ENCODE peak calls at places on chromosomes 4 and X, in nine cellular contexts. Q is AG04450, G is IMR-90, K is sigmoid colon, S is GM13976, H is cardiac fibroblast, U is BE2C, Z is MM.1S, E is psoas muscle. P is an unnamed sample.

GRCh38 chrX:103431316-103431715 is 55.0 kb downstream of the BEX3 start:
- DNase-seq in Q (peak), G (peak), K (no peak), S (no peak), H (peak), U (no peak), Z (no peak), E (no peak), P (no peak)

GRCh38 chr4:158741622-158742021 is 18.4 kb upstream of the PPID start:
- DNase-seq in Q (no peak), G (no peak), K (no peak), S (no peak), H (no peak), U (no peak), Z (no peak), E (no peak), P (no peak)

GRCh38 chr4:78298618-78299017 is 241.5 kb downstream of the FRAS1 start:
- DNase-seq in Q (no peak), G (peak), K (no peak), S (no peak), H (peak), U (no peak), Z (no peak), E (no peak), P (no peak)

GRCh38 chr4:80619070-80619674 is 283.6 kb downstream of the CFAP299 start:
- DNase-seq in Q (no peak), G (no peak), K (no peak), S (no peak), H (peak), U (no peak), Z (peak), E (no peak), P (no peak)

GRCh38 chr4:169117591-169118081 is 107.6 kb upstream of the CBR4 start:
- DNase-seq in Q (peak), G (peak), K (no peak), S (no peak), H (peak), U (no peak), Z (no peak), E (no peak), P (no peak)

GRCh38 chrX:37349131-37350033 is at the start of gene PRRG1:
- DNase-seq in Q (peak), G (peak), K (peak), S (no peak), H (peak), U (peak), Z (peak), E (peak), P (peak)

GRCh38 chr4:187606581-187606980 is 389.0 kb upstream of the ZFP42 start:
- DNase-seq in Q (no peak), G (peak), K (no peak), S (peak), H (peak), U (peak), Z (peak), E (no peak), P (no peak)

GRCh38 chr4:160611181-160611580 is 1508.3 kb downstream of the RAPGEF2 start:
- DNase-seq in Q (no peak), G (no peak), K (no peak), S (no peak), H (no peak), U (no peak), Z (peak), E (no peak), P (no peak)

GRCh38 chrX:42602566-42602965 is 175.4 kb downstream of the PPP1R2C start:
- DNase-seq in Q (no peak), G (no peak), K (no peak), S (no peak), H (no peak), U (no peak), Z (no peak), E (no peak), P (no peak)

GRCh38 chrX:40468033-40468979 is 112.5 kb upstream of the ATP6AP2 start:
- DNase-seq in Q (no peak), G (peak), K (peak), S (peak), H (peak), U (peak), Z (peak), E (no peak), P (no peak)

GRCh38 chr4:160319868-160320260 is 1217.0 kb downstream of the RAPGEF2 start:
- DNase-seq in Q (no peak), G (no peak), K (no peak), S (no peak), H (no peak), U (no peak), Z (no peak), E (no peak), P (no peak)

GRCh38 chrX:49040376-49040955 is 2.7 kb downstream of the TFE3 start:
- DNase-seq in Q (no peak), G (peak), K (no peak), S (no peak), H (peak), U (no peak), Z (no peak), E (no peak), P (no peak)

GRCh38 chrX:49042581-49043219 is 457 bp downstream of the TFE3 start:
- DNase-seq in Q (no peak), G (no peak), K (no peak), S (no peak), H (peak), U (no peak), Z (no peak), E (no peak), P (no peak)

GRCh38 chrX:49041683-49042529 is 1.3 kb downstream of the TFE3 start:
- DNase-seq in Q (peak), G (peak), K (no peak), S (no peak), H (peak), U (no peak), Z (no peak), E (no peak), P (no peak)

GRCh38 chrX:49037883-49038475 is 5.2 kb downstream of the TFE3 start:
- DNase-seq in Q (peak), G (peak), K (no peak), S (no peak), H (peak), U (no peak), Z (no peak), E (no peak), P (no peak)

DNA sequence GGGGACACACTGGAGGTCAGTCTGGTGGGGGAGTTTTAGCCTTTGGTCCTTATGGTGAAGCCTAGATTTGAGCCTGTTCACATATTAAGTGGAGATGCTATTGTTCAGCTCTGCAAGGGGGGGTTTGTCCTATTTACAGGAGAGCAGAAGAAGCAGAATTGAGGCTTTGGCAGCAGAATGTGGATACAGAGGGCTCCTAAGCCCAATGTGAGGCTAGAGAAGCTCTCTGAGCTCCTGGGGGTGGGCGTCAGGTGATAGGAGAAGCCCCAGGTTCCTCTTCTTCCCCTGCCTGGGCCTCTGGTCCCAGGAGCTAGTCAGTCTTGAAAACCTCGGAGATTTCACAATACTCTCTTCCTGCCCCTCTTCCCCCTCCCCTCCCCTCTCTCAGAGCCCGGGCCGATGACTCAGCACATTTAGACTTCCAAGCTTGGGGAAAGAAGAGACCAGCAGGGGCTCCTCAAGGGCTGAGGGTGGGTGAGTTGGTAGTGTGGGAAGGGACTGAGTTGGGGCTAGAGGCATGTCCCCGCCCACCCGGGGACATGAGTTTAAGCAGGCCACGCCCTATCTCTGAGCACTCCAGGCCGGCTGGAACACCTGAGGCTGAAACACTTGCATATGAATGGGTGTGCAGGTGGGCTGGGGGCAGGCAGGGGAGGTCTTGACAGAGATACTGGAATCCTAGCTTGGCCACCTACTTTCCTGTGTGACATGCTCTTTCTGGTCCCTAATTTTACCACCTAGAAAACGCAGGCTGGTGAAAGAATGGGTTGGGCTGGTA is 3.4 kb downstream of the TFE3 start:
- DNase-seq in Q (peak), G (peak), K (peak), S (no peak), H (peak), U (peak), Z (peak), E (peak), P (peak)
- TF ChIP-seq CTCF in Q (peak), G (peak), K (no peak), S (no peak), H (peak), U (peak), Z (no peak), E (no peak), P (no peak)

GRCh38 chr4:113116414-113117345 is 67.2 kb downstream of the ANK2 start:
- DNase-seq in Q (no peak), G (no peak), K (no peak), S (no peak), H (no peak), U (peak), Z (no peak), E (no peak), P (no peak)

GRCh38 chr4:113125418-113125817 is 76.0 kb downstream of the ANK2 start:
- DNase-seq in Q (no peak), G (no peak), K (no peak), S (no peak), H (no peak), U (no peak), Z (no peak), E (no peak), P (no peak)

GRCh38 chr4:113117346-113117677 is 67.9 kb downstream of the ANK2 start:
- DNase-seq in Q (no peak), G (no peak), K (no peak), S (no peak), H (no peak), U (no peak), Z (no peak), E (no peak), P (no peak)

GRCh38 chr4:113122066-113122465 is 72.6 kb downstream of the ANK2 start:
- DNase-seq in Q (no peak), G (no peak), K (no peak), S (no peak), H (no peak), U (no peak), Z (no peak), E (no peak), P (no peak)
- TF ChIP-seq CTCF in Q (no peak), G (no peak), K (no peak), S (no peak), H (no peak), U (no peak), Z (no peak), E (no peak), P (no peak)

GRCh38 chrX:107738272-107738671 is 37.3 kb downstream of the TSC22D3 start:
- DNase-seq in Q (no peak), G (no peak), K (no peak), S (no peak), H (no peak), U (no peak), Z (no peak), E (no peak), P (no peak)

GRCh38 chrX:107738768-107739167 is 36.8 kb downstream of the TSC22D3 start:
- DNase-seq in Q (no peak), G (no peak), K (no peak), S (no peak), H (no peak), U (no peak), Z (no peak), E (no peak), P (no peak)

GRCh38 chrX:107734646-107735045 is 40.9 kb downstream of the TSC22D3 start:
- DNase-seq in Q (no peak), G (no peak), K (no peak), S (no peak), H (no peak), U (no peak), Z (no peak), E (no peak), P (no peak)

GRCh38 chrX:107739541-107739940 is 36.0 kb downstream of the TSC22D3 start:
- DNase-seq in Q (no peak), G (no peak), K (no peak), S (no peak), H (no peak), U (no peak), Z (no peak), E (no peak), P (no peak)

GRCh38 chrX:107736781-107737531 is 38.6 kb downstream of the TSC22D3 start:
- DNase-seq in Q (no peak), G (no peak), K (no peak), S (no peak), H (no peak), U (no peak), Z (no peak), E (no peak), P (no peak)
- TF ChIP-seq CTCF in Q (no peak), G (no peak), K (no peak), S (no peak), H (no peak), U (no peak), Z (no peak), E (no peak), P (no peak)

GRCh38 chrX:84336646-84337045 is 148.6 kb upstream of the RPS6KA6 start:
- DNase-seq in Q (no peak), G (peak), K (no peak), S (no peak), H (no peak), U (no peak), Z (no peak), E (no peak), P (no peak)

GRCh38 chrX:84340981-84341380 is 153.0 kb upstream of the RPS6KA6 start:
- DNase-seq in Q (peak), G (peak), K (no peak), S (no peak), H (peak), U (no peak), Z (no peak), E (no peak), P (no peak)

GRCh38 chrX:84339507-84340364 is 151.7 kb upstream of the RPS6KA6 start:
- DNase-seq in Q (no peak), G (peak), K (no peak), S (no peak), H (peak), U (peak), Z (peak), E (no peak), P (no peak)
- TF ChIP-seq CTCF in Q (peak), G (peak), K (peak), S (peak), H (peak), U (peak), Z (peak), E (peak), P (peak)

DNA sequence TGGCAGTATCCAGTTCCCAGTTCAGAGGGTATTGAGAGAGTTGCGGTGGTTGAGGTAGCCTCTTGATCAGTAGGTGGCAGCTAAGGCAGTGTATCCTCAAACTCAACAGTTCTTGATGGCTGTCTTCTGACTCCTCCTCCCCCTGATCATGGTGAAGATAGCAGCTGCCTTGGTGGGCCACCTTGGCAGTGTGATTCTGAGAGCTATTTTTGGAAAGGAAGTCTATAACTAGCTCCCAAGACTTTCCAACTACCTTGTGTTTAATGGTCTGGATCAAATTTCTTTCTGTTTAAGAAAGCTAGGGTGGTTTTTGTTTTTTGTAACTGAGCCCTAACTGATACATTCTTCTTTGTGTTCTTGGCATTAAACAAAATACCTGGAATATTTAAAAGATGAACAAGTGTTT is 10.5 kb upstream of the TBC1D19 start:
- DNase-seq in Q (peak), G (peak), K (no peak), S (no peak), H (no peak), U (no peak), Z (no peak), E (no peak), P (no peak)
- TF ChIP-seq CTCF in Q (no peak), G (no peak), K (no peak), S (no peak), H (no peak), U (no peak), Z (no peak), E (no peak), P (no peak)

DNA sequence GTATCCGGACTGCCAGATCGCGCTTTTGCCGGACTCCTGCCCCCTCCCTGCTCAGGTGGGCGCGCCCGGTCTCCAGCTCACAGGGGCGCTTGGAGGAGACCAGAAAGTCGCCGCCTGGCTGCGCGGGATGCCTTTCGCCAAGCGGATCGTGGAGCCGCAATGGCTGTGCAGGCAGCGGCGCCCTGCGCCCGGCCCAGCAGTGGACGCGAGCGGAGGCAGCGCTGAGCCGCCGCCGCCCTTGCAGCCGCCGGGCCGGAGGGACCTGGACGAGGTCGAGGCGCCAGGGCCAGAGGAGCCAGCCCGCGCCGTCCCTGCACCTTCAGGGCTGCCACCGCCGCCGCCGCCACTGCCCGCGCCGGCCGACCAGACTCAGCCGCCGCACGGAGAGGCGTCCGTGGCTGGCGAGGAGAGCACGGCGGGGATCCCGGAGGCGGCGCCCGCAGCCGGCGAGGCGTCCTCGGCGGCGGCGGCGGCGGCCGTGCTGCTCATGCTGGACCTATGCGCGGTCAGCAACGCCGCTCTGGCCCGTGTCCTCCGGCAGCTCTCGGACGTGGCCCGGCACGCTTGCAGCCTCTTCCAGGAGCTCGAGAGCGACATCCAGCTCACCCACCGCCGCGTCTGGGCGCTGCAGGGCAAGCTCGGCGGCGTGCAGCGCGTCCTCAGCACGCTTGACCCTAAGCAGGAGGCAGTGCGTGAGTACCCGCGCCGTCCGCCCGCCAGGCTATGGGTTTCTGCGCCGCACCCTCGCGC is 806 bp downstream of the NHS start:
- DNase-seq in Q (no peak), G (peak), K (peak), S (peak), H (peak), U (peak), Z (no peak), E (peak), P (peak)
- TF ChIP-seq CTCF in Q (no peak), G (no peak), K (no peak), S (no peak), H (no peak), U (no peak), Z (no peak), E (no peak), P (no peak)

DNA sequence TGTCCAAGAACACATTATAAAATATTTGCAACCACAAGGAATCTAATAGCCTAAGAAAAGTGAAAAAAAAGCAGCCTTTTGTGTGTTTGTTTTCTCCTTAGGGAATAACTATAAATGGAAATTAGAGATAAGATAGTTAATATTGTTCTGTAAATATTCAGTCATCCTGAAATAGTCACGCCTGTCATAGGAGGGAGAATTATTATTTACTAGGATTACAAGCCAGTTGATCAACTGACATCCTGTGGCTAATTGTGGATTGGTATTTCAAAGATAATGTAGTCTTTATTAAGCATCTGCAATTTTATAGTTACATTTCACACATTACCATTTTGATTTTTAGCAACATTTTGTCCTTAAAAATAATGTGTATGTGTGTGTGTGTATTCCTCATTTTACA is 118.6 kb downstream of the CCSER1 start:
- DNase-seq in Q (no peak), G (no peak), K (no peak), S (no peak), H (no peak), U (no peak), Z (no peak), E (no peak), P (no peak)
- TF ChIP-seq CTCF in Q (no peak), G (no peak), K (no peak), S (no peak), H (no peak), U (no peak), Z (no peak), E (no peak), P (no peak)

DNA sequence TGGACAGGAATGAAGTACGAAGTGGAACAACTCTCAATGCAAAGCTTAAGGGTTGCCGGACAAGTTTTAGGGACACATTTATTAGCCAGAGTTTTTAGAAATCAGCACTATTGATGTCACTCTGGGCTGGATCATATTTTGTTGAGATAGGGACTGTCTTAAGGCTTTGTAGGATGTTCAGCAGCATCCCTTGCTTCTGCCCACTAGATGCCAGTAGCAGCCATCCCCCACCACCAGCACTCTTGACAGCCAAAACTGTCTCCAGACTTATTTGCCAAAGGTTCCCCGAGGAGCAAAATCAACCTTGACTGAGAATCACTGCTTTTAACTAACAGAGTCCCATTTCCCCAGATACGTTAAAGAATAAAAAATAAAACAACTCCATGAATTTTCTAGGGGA is 1497.3 kb downstream of the STIM2 start:
- DNase-seq in Q (no peak), G (peak), K (no peak), S (no peak), H (peak), U (peak), Z (no peak), E (no peak), P (no peak)
- TF ChIP-seq CTCF in Q (peak), G (peak), K (no peak), S (no peak), H (peak), U (peak), Z (no peak), E (no peak), P (no peak)

DNA sequence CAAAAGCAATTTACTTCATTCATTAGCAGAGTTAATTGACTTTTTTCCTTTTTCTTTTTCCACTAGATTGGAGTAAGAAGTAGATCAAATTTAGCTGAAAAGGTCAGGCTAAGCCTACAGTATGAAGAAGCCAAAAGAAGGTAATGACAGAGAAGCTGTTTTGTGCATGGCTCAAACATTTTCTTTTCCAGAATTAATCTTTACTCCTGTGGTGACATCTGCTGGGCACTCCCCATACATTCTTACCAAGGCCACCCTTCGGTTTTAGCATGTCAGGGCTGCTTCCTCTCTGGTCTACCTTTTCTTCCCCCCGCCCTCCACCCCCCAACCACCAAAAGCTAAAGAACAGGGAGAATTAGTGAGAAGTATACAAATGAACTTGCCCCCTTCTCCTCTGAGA is 70.2 kb downstream of the CLDN22 start:
- DNase-seq in Q (no peak), G (peak), K (no peak), S (peak), H (peak), U (peak), Z (peak), E (no peak), P (no peak)
- TF ChIP-seq CTCF in Q (peak), G (peak), K (peak), S (no peak), H (peak), U (peak), Z (peak), E (peak), P (peak)